ENCODE peak calls at places on chromosomes 3 and 15, in seven cellular contexts. C is endodermal cell; Z is NCI-H1436; M is DMS53; Y is stimulated activated naive B cell treated with anti-CD40 and anti-IgM and Interleukin-4, amounts not matched to agents 10 μg/mL and 1 μg/mL and 100 μg/mL, for 72 hours; O is HFF-Myc; V is HEK293T. D is an unnamed sample.

GRCh38 chr15:61034793-61035710 is 194.1 kb downstream of the RORA start:
- DNase-seq in Z (no peak), M (no peak), Y (no peak), V (no peak), C (no peak), O (peak), D (peak)

GRCh38 chr15:80153900-80154299 is 1.1 kb downstream of the FAH start:
- DNase-seq in C (no peak), M (no peak), V (no peak), Y (no peak), O (no peak), Z (no peak), D (no peak)

GRCh38 chr15:85702321-85703230 is 92.1 kb downstream of the KLHL25 start:
- DNase-seq in M (no peak), Z (no peak), Y (no peak), O (no peak), V (no peak), C (no peak), D (no peak)

GRCh38 chr3:72255736-72256559 is 471.0 kb upstream of the PROK2 start:
- DNase-seq in Y (no peak), C (peak), M (peak), O (no peak), Z (peak), V (peak), D (peak)

GRCh38 chr3:71585126-71585525 is 1.6 kb upstream of the FOXP1 start:
- DNase-seq in V (peak), M (peak), C (no peak), Y (peak), Z (no peak), O (no peak), D (no peak)

GRCh38 chr3:154615451-154615850 is 185.5 kb upstream of the GPR149 start:
- DNase-seq in V (no peak), Y (no peak), Z (no peak), M (peak), C (no peak), O (peak), D (no peak)

GRCh38 chr3:15805756-15806266 is 8.0 kb upstream of the ANKRD28 start:
- DNase-seq in C (no peak), V (no peak), M (no peak), O (peak), Z (no peak), Y (no peak), D (no peak)

GRCh38 chr15:71697999-71698398 is 112.4 kb upstream of the NR2E3 start:
- DNase-seq in O (no peak), V (no peak), C (no peak), Z (no peak), Y (no peak), M (no peak), D (no peak)

GRCh38 chr15:58556028-58556361 is 124.2 kb downstream of the LIPC start:
- DNase-seq in O (no peak), V (no peak), Z (no peak), M (no peak), Y (no peak), C (peak), D (no peak)

GRCh38 chr15:80662756-80663553 is 32.2 kb upstream of the ABHD17C start:
- DNase-seq in Y (no peak), C (no peak), M (peak), Z (no peak), V (no peak), O (no peak), D (no peak)

GRCh38 chr3:162865466-162865865 is 1368.9 kb downstream of the OTOL1 start:
- DNase-seq in Z (no peak), C (no peak), V (no peak), Y (no peak), M (peak), O (no peak), D (no peak)

GRCh38 chr3:30342319-30343060 is 263.9 kb upstream of the TGFBR2 start:
- DNase-seq in Y (no peak), O (peak), M (peak), V (no peak), Z (no peak), C (no peak), D (no peak)

GRCh38 chr3:187994221-187995085 is 159.5 kb upstream of the LPP start:
- DNase-seq in M (no peak), C (no peak), O (no peak), Y (no peak), V (no peak), Z (no peak), D (no peak)

GRCh38 chr15:41564286-41564959 is 5.4 kb downstream of the TYRO3 start:
- DNase-seq in C (peak), M (peak), O (no peak), Z (no peak), Y (no peak), V (no peak), D (peak)

GRCh38 chr3:9815986-9816385 is 5.9 kb downstream of the TTLL3 start:
- DNase-seq in Y (no peak), O (no peak), M (no peak), V (no peak), C (no peak), Z (no peak), D (no peak)

GRCh38 chr3:20324664-20325478 is 138.9 kb upstream of the SGO1 start:
- DNase-seq in O (no peak), M (no peak), Z (no peak), V (no peak), Y (no peak), C (no peak), D (no peak)

GRCh38 chr15:74200394-74200793 is 2.2 kb downstream of the STRA6 start:
- DNase-seq in Z (no peak), V (no peak), M (no peak), C (no peak), O (no peak), Y (no peak), D (peak)

GRCh38 chr3:141575879-141576743 is 89.3 kb downstream of the RASA2 start:
- DNase-seq in M (peak), V (no peak), Z (peak), C (no peak), O (no peak), Y (no peak), D (peak)

GRCh38 chr15:41205315-41205714 is 25.2 kb downstream of the EXD1 start:
- DNase-seq in M (no peak), C (no peak), O (no peak), Z (no peak), Y (no peak), V (no peak), D (no peak)

GRCh38 chr3:133573629-133574194 is at the start of gene CDV3:
- DNase-seq in Y (no peak), Z (no peak), C (no peak), M (no peak), O (no peak), V (peak), D (peak)

GRCh38 chr3:42839616-42840015 is 30.4 kb downstream of the ACKR2 start:
- DNase-seq in V (peak), Z (no peak), Y (peak), M (peak), O (peak), C (peak), D (peak)

GRCh38 chr3:122962149-122962548 is 65.4 kb downstream of the SEMA5B start:
- DNase-seq in O (no peak), C (peak), Y (no peak), V (no peak), M (no peak), Z (no peak), D (no peak)

GRCh38 chr3:42229942-42230688 is 35.9 kb downstream of the CCK start:
- DNase-seq in C (peak), M (peak), O (peak), Y (no peak), Z (no peak), V (peak), D (peak)

GRCh38 chr3:100554373-100554676 is 55.1 kb upstream of the ADGRG7 start:
- DNase-seq in Z (no peak), M (no peak), V (no peak), Y (no peak), C (no peak), O (no peak), D (no peak)